ENCODE peak calls at places on chromosomes 11 and 22, in ten cellular contexts. C, U, P, Q, Z, B, T, E, D and M are unnamed samples.
A peak's percentile ranks its signal among the peaks of the same experiment; 100 is the strongest.

GRCh38 chr22:49464024-49464423 is 363.6 kb downstream of the BRD1 start:
- DNase-seq in C (no peak), U (no peak), P (no peak), Q (no peak), Z (no peak), B (no peak), T (no peak), E (no peak), D (no peak), M (no peak)

GRCh38 chr22:38700271-38700788 is 413 bp downstream of the JOSD1 start:
- DNase-seq in C (peak; percentile 54), U (peak; percentile 41), P (no peak), Q (no peak), Z (peak; percentile 68), B (no peak), T (no peak), E (peak; percentile 78), D (no peak), M (peak; percentile 67)

GRCh38 chr11:94678236-94678635 is 89.9 kb upstream of the AMOTL1 start:
- DNase-seq in C (no peak), U (no peak), P (no peak), Q (no peak), Z (no peak), B (no peak), T (no peak), E (no peak), D (no peak), M (no peak)

GRCh38 chr22:21593406-21594232 is 26.1 kb downstream of the UBE2L3 start:
- DNase-seq in C (no peak), U (no peak), P (peak; percentile 41), Q (no peak), Z (peak; percentile 37), B (no peak), T (no peak), E (no peak), D (no peak), M (no peak)

GRCh38 chr22:32824531-32825315 is 23.2 kb downstream of the TIMP3 start:
- DNase-seq in C (no peak), U (no peak), P (no peak), Q (no peak), Z (no peak), B (no peak), T (no peak), E (no peak), D (no peak), M (no peak)

GRCh38 chr22:20234760-20235452 is 33.2 kb downstream of the RTN4R start:
- DNase-seq in C (no peak), U (no peak), P (no peak), Q (no peak), Z (no peak), B (no peak), T (no peak), E (no peak), D (no peak), M (no peak)

GRCh38 chr11:3929232-3929631 is 73.8 kb downstream of the STIM1 start:
- DNase-seq in C (no peak), U (no peak), P (no peak), Q (peak; percentile 49), Z (no peak), B (no peak), T (no peak), E (no peak), D (no peak), M (no peak)

GRCh38 chr11:128039140-128040021 is 548.0 kb downstream of the ETS1 start:
- DNase-seq in C (peak; percentile 52), U (no peak), P (no peak), Q (peak; percentile 82), Z (no peak), B (no peak), T (peak; percentile 59), E (peak; percentile 85), D (no peak), M (no peak)

GRCh38 chr11:110711776-110712642 is at the start of gene ARHGAP20:
- DNase-seq in C (no peak), U (peak; percentile 46), P (peak; percentile 68), Q (peak; percentile 71), Z (peak; percentile 69), B (peak; percentile 86), T (no peak), E (peak; percentile 89), D (peak; percentile 34), M (peak; percentile 93)

GRCh38 chr11:57303990-57304579 is 20.7 kb downstream of the TNKS1BP1 start:
- DNase-seq in C (no peak), U (no peak), P (no peak), Q (no peak), Z (no peak), B (peak; percentile 2), T (no peak), E (peak; percentile 27), D (no peak), M (no peak)

GRCh38 chr11:65298131-65298535 is 16.5 kb upstream of the CDC42EP2 start:
- DNase-seq in C (no peak), U (peak; percentile 61), P (no peak), Q (peak; percentile 78), Z (no peak), B (no peak), T (no peak), E (peak; percentile 39), D (no peak), M (no peak)

GRCh38 chr22:27580311-27580897 is 221.2 kb downstream of the MN1 start:
- DNase-seq in C (no peak), U (no peak), P (no peak), Q (no peak), Z (no peak), B (no peak), T (no peak), E (no peak), D (no peak), M (no peak)

GRCh38 chr22:29245626-29246385 is 22.0 kb downstream of the RHBDD3 start:
- DNase-seq in C (peak; percentile 42), U (peak; percentile 58), P (peak; percentile 86), Q (peak; percentile 54), Z (peak; percentile 76), B (peak; percentile 85), T (peak; percentile 48), E (peak; percentile 80), D (peak; percentile 49), M (peak; percentile 87)

GRCh38 chr11:9313648-9314290 is 624 bp downstream of the TMEM41B start:
- DNase-seq in C (peak; percentile 42), U (no peak), P (no peak), Q (peak; percentile 8), Z (peak; percentile 39), B (peak; percentile 45), T (no peak), E (peak; percentile 63), D (no peak), M (peak; percentile 66)

GRCh38 chr11:111299111-111300026 is 1.0 kb downstream of the POU2AF3 start:
- DNase-seq in C (no peak), U (peak; percentile 54), P (peak; percentile 59), Q (peak; percentile 23), Z (peak; percentile 75), B (peak; percentile 80), T (no peak), E (peak; percentile 80), D (no peak), M (no peak)

GRCh38 chr11:123653405-123653996 is 923 bp downstream of the SCN3B start:
- DNase-seq in C (no peak), U (no peak), P (no peak), Q (no peak), Z (peak; percentile 14), B (no peak), T (no peak), E (no peak), D (peak; percentile 24), M (no peak)

GRCh38 chr11:69923641-69924307 is 104.6 kb upstream of the FGF3 start:
- DNase-seq in C (no peak), U (no peak), P (no peak), Q (no peak), Z (no peak), B (no peak), T (no peak), E (no peak), D (no peak), M (no peak)

GRCh38 chr22:17235149-17235655 is 16.0 kb upstream of the ADA2 start:
- DNase-seq in C (no peak), U (no peak), P (no peak), Q (no peak), Z (no peak), B (no peak), T (no peak), E (no peak), D (no peak), M (no peak)

GRCh38 chr11:110098645-110099044 is 5.5 kb downstream of the ZC3H12C start:
- DNase-seq in C (no peak), U (no peak), P (no peak), Q (peak; percentile 13), Z (no peak), B (no peak), T (no peak), E (no peak), D (no peak), M (peak; percentile 53)

GRCh38 chr22:23542933-23543332 is 37.2 kb downstream of the IGLL1 start:
- DNase-seq in C (no peak), U (no peak), P (no peak), Q (peak; percentile 49), Z (no peak), B (no peak), T (no peak), E (peak; percentile 18), D (peak; percentile 19), M (no peak)

GRCh38 chr22:37010976-37011375 is 8.3 kb downstream of the TST start:
- DNase-seq in C (no peak), U (no peak), P (no peak), Q (no peak), Z (no peak), B (no peak), T (no peak), E (no peak), D (no peak), M (no peak)

GRCh38 chr11:133197425-133197824 is 334.9 kb downstream of the OPCML start:
- DNase-seq in C (no peak), U (no peak), P (no peak), Q (no peak), Z (no peak), B (no peak), T (no peak), E (no peak), D (no peak), M (no peak)

GRCh38 chr22:46537221-46537945 is at the start of gene CELSR1:
- DNase-seq in C (no peak), U (no peak), P (peak; percentile 91), Q (peak; percentile 11), Z (peak; percentile 45), B (peak; percentile 66), T (no peak), E (peak; percentile 61), D (peak; percentile 29), M (no peak)

GRCh38 chr11:66104057-66104638 is 34.1 kb downstream of the PACS1 start:
- DNase-seq in C (no peak), U (no peak), P (no peak), Q (no peak), Z (no peak), B (no peak), T (no peak), E (no peak), D (no peak), M (no peak)

GRCh38 chr22:42648368-42649260 is 578 bp downstream of the CYB5R3 start:
- DNase-seq in C (peak; percentile 30), U (no peak), P (peak; percentile 75), Q (no peak), Z (no peak), B (peak; percentile 60), T (no peak), E (peak; percentile 81), D (no peak), M (peak; percentile 69)

GRCh38 chr11:69342588-69343330 is 48.8 kb downstream of the MYEOV start:
- DNase-seq in C (no peak), U (no peak), P (no peak), Q (no peak), Z (no peak), B (no peak), T (no peak), E (no peak), D (no peak), M (no peak)

GRCh38 chr11:12100429-12100828 is 10.0 kb upstream of the MICAL2 start:
- DNase-seq in C (no peak), U (no peak), P (no peak), Q (no peak), Z (no peak), B (no peak), T (no peak), E (no peak), D (no peak), M (no peak)

GRCh38 chr11:3841426-3842304 is 906 bp upstream of the RHOG start:
- DNase-seq in C (peak; percentile 90), U (peak; percentile 67), P (peak; percentile 70), Q (peak; percentile 82), Z (peak; percentile 87), B (peak; percentile 90), T (peak; percentile 92), E (peak; percentile 95), D (peak; percentile 82), M (peak; percentile 98)